ENCODE peak calls at places on chromosomes 11 and 22, in six cellular contexts. I is fibroblast of lung, V is mesenchymal stem cell, H is GM23248, K is astrocyte, P is neuronal stem cell. U is an unnamed sample.

GRCh38 chr11:8381343-8381742 is 117.7 kb upstream of the LMO1 start:
- DNase-seq in I (no peak), V (no peak), H (no peak), K (no peak), P (no peak), U (no peak)

GRCh38 chr22:21947040-21948014 is 5.3 kb downstream of the PPM1F start:
- DNase-seq in I (peak), V (peak), H (peak), K (peak), P (peak), U (peak)

GRCh38 chr11:110075087-110075821 is 17.9 kb upstream of the ZC3H12C start:
- DNase-seq in I (no peak), V (no peak), H (no peak), K (no peak), P (no peak), U (no peak)

GRCh38 chr11:18624161-18624560 is 10.0 kb downstream of the SPTY2D1 start:
- DNase-seq in I (no peak), V (no peak), H (no peak), K (no peak), P (no peak), U (no peak)

GRCh38 chr22:47782461-47783075 is 1020.1 kb downstream of the TBC1D22A start:
- DNase-seq in I (no peak), V (no peak), H (no peak), K (no peak), P (no peak), U (no peak)

GRCh38 chr11:59197990-59198389 is 14.7 kb downstream of the MPEG1 start:
- DNase-seq in I (peak), V (peak), H (peak), K (no peak), P (no peak), U (no peak)

GRCh38 chr11:26994579-26995210 is 783 bp downstream of the FIBIN start:
- DNase-seq in I (no peak), V (no peak), H (peak), K (no peak), P (no peak), U (no peak)

GRCh38 chr11:23789938-23790371 is 706.9 kb upstream of the LUZP2 start:
- DNase-seq in I (peak), V (peak), H (peak), K (peak), P (no peak), U (no peak)

GRCh38 chr11:70152244-70152643 is 50.9 kb upstream of the FADD start:
- DNase-seq in I (no peak), V (no peak), H (no peak), K (no peak), P (no peak), U (no peak)

GRCh38 chr22:46547883-46548244 is 10.4 kb upstream of the CELSR1 start:
- DNase-seq in I (peak), V (peak), H (peak), K (peak), P (no peak), U (no peak)

GRCh38 chr11:72373163-72373562 is 61.2 kb downstream of the CLPB start:
- DNase-seq in I (no peak), V (peak), H (no peak), K (no peak), P (no peak), U (no peak)

GRCh38 chr11:121229495-121229894 is 63.1 kb upstream of the SC5D start:
- DNase-seq in I (no peak), V (no peak), H (no peak), K (no peak), P (no peak), U (no peak)

GRCh38 chr11:31366795-31367194 is 2.7 kb downstream of the DCDC1 start:
- DNase-seq in I (no peak), V (no peak), H (no peak), K (no peak), P (no peak), U (no peak)

GRCh38 chr22:49735411-49736311 is 92.0 kb downstream of the BRD1 start:
- DNase-seq in I (peak), V (no peak), H (peak), K (no peak), P (peak), U (peak)

GRCh38 chr11:77669848-77670511 is 32.4 kb upstream of the CLNS1A start:
- DNase-seq in I (peak), V (peak), H (peak), K (peak), P (no peak), U (no peak)

GRCh38 chr11:94504689-94505293 is 7.5 kb upstream of the C11orf97 start:
- DNase-seq in I (peak), V (peak), H (peak), K (peak), P (peak), U (peak)

GRCh38 chr22:36901411-36902142 is 11.9 kb upstream of the CSF2RB start:
- DNase-seq in I (no peak), V (no peak), H (no peak), K (no peak), P (no peak), U (no peak)

GRCh38 chr11:19673924-19674390 is 38.7 kb upstream of the NAV2 start:
- DNase-seq in I (peak), V (peak), H (peak), K (peak), P (peak), U (peak)

GRCh38 chr11:59753650-59754493 is 1.3 kb upstream of the STX3 start:
- DNase-seq in I (peak), V (peak), H (peak), K (peak), P (peak), U (peak)

GRCh38 chr11:69912161-69912910 is 93.1 kb upstream of the FGF3 start:
- DNase-seq in I (no peak), V (no peak), H (no peak), K (no peak), P (no peak), U (no peak)

GRCh38 chr22:22210375-22210774 is 34.2 kb upstream of the VPREB1 start:
- DNase-seq in I (peak), V (no peak), H (peak), K (peak), P (no peak), U (no peak)

GRCh38 chr11:12769834-12770345 is 95.7 kb downstream of the TEAD1 start:
- DNase-seq in I (peak), V (peak), H (peak), K (peak), P (no peak), U (no peak)

GRCh38 chr22:32606181-32606580 is 131.6 kb downstream of the FBXO7 start:
- DNase-seq in I (peak), V (no peak), H (no peak), K (no peak), P (no peak), U (no peak)

GRCh38 chr11:41018224-41018623 is 441.2 kb downstream of the LRRC4C start:
- DNase-seq in I (no peak), V (no peak), H (no peak), K (no peak), P (no peak), U (no peak)

GRCh38 chr11:45647786-45648185 is 17.6 kb downstream of the CHST1 start:
- DNase-seq in I (no peak), V (no peak), H (no peak), K (no peak), P (peak), U (peak)

GRCh38 chr11:98143661-98144060 is 877.1 kb upstream of the CNTN5 start:
- DNase-seq in I (no peak), V (no peak), H (no peak), K (no peak), P (no peak), U (no peak)

GRCh38 chr11:72015511-72016061 is 16.9 kb downstream of the IL18BP start:
- DNase-seq in I (peak), V (peak), H (peak), K (no peak), P (no peak), U (peak)

GRCh38 chr11:58640386-58641023 is 18.0 kb downstream of the CNTF start:
- DNase-seq in I (no peak), V (no peak), H (no peak), K (no peak), P (no peak), U (no peak)

GRCh38 chr11:112374486-112375140 is 114.0 kb upstream of the PLET1 start:
- DNase-seq in I (no peak), V (no peak), H (no peak), K (no peak), P (no peak), U (no peak)

GRCh38 chr11:3723014-3723708 is 52.0 kb upstream of the CHRNA10 start:
- DNase-seq in I (peak), V (peak), H (peak), K (peak), P (no peak), U (no peak)

GRCh38 chr11:45179686-45180085 is 33.2 kb downstream of the PRDM11 start:
- DNase-seq in I (no peak), V (no peak), H (no peak), K (no peak), P (no peak), U (no peak)

GRCh38 chr11:14611939-14612338 is 31.7 kb upstream of the PDE3B start:
- DNase-seq in I (no peak), V (no peak), H (no peak), K (no peak), P (no peak), U (no peak)

DNA sequence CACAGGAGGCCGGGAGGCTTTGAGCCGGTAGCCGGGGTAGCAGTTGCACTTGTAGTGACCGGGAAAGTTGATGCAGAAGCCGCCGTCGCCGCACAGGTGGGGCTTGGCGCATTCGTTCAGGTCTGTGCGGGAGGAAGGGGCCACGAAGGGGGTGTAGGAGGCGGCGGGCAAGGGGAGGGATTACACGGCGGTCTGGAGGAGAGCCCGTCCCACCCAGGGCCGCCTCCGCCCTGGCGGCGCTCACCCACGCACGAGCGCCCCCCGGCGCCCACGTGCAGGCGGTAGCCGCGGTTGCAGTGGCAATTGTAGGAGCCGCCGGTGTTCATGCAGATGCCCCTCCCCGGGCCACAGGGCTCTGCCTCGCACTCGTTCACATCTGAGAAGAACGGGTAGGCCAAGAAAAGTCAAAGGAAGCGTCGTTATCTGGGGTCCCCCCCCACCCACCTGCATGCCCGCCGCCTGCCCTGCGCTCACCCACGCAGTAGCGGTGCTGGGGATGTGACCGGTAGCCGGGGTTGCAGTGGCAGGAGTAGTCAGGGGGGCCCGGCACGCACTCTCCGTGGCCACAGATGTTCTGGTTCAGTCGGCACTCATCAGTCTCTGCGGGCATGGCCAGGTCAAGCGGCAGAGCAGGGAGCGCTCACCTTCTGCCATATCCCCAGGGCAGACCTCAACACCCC is 10.6 kb downstream of the LTBP3 start:
- DNase-seq in I (no peak), V (no peak), H (no peak), K (no peak), P (no peak), U (no peak)
- H2AFZ ChIP-seq in I (no peak), V (no peak), H (no peak), K (no peak), P (no peak), U (no peak)

GRCh38 chr11:34394771-34395300 is 37.0 kb upstream of the ABTB2 start:
- DNase-seq in I (no peak), V (no peak), H (no peak), K (no peak), P (no peak), U (no peak)
- H2AFZ ChIP-seq in I (no peak), V (no peak), H (no peak), K (no peak), P (no peak), U (peak)

DNA sequence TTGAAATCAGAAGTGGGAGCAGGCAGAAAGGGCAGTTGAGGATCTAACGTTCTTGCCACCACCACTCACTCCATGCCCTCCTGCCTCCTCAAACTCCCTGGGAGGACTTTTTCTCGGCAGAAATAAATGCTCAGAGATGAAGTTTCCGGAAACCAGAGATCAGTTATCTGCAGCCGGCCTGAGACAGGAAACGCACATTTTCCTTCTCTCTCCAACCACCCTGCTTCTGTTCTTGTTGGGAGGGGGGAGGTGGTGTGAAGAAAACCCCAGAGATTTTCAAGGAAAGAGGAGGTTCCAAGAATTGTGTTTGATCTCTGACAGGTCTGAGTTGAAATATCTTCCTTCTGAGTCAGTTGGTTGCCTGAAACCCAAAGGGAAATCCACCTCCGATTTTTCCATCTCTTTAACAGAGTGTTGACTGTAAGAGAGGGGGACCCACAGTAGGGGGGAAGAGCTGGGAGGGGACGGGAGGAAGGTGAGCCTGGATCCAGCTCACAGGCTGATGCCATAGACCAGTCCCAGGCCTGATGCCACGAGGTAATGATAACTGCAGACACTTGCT is 100.8 kb downstream of the TRAF6 start:
- DNase-seq in I (peak), V (peak), H (no peak), K (peak), P (no peak), U (no peak)
- H2AFZ ChIP-seq in I (no peak), V (no peak), H (no peak), K (no peak), P (no peak), U (no peak)

GRCh38 chr11:15940462-15941205 is 415.7 kb downstream of the SOX6 start:
- DNase-seq in I (no peak), V (no peak), H (no peak), K (no peak), P (no peak), U (no peak)
- H2AFZ ChIP-seq in I (no peak), V (no peak), H (peak), K (peak), P (no peak), U (peak)

GRCh38 chr22:40720538-40721256 is 41.4 kb downstream of the MCHR1 start:
- DNase-seq in I (peak), V (peak), H (peak), K (peak), P (no peak), U (no peak)
- H2AFZ ChIP-seq in I (no peak), V (no peak), H (peak), K (no peak), P (no peak), U (no peak)